ENCODE peak calls at places on chromosomes 4 and X, in seven cellular contexts. Z is stimulated activated CD4-positive, alpha-beta T cell treated with anti-CD3 and anti-CD28 coated beads, Interleukin-12 subunit alpha, Interleukin-12 subunit beta, amount 100 ng/mL, for 48 hours; R is AG04449; E is T-helper 22 cell; Q is central memory CD4-positive, alpha-beta T cell; F is heart right ventricle; G is NCI-H1092. J is an unnamed sample.

GRCh38 chrX:131187234-131187633 is 101.9 kb downstream of the IGSF1 start:
- DNase-seq in G (no peak), Q (no peak), Z (no peak), F (no peak), R (no peak), E (no peak), J (no peak)

GRCh38 chr4:98672583-98673281 is 14.3 kb upstream of the TSPAN5 start:
- DNase-seq in G (no peak), Q (no peak), F (no peak), R (no peak), E (no peak), Z (no peak), J (no peak)

GRCh38 chr4:150794706-150795105 is 212.8 kb downstream of the MAB21L2 start:
- DNase-seq in F (no peak), Z (no peak), R (no peak), G (no peak), E (no peak), Q (no peak), J (no peak)

GRCh38 chr4:48360966-48361470 is 19.7 kb downstream of the SLAIN2 start:
- DNase-seq in G (no peak), Q (no peak), E (no peak), R (no peak), Z (no peak), F (no peak), J (no peak)

GRCh38 chrX:24870143-24870542 is 145.6 kb downstream of the ARX start:
- DNase-seq in Z (no peak), Q (no peak), E (no peak), F (no peak), R (no peak), G (no peak), J (no peak)

GRCh38 chr4:94564252-94564651 is 112.5 kb downstream of the PDLIM5 start:
- DNase-seq in R (no peak), G (no peak), F (no peak), Q (no peak), E (no peak), Z (no peak), J (no peak)

GRCh38 chr4:159547645-159548308 is 444.9 kb downstream of the RAPGEF2 start:
- DNase-seq in R (no peak), Q (no peak), Z (no peak), E (no peak), F (no peak), G (no peak), J (peak)

GRCh38 chr4:5711479-5712184 is 631 bp downstream of the EVC start:
- DNase-seq in F (peak), Q (no peak), Z (no peak), E (no peak), G (no peak), R (no peak), J (no peak)

GRCh38 chrX:69618803-69619202 is 2.9 kb downstream of the EDA start:
- DNase-seq in Z (no peak), E (no peak), Q (no peak), G (no peak), F (no peak), R (no peak), J (peak)

GRCh38 chrX:15269618-15270521 is at the start of gene ASB9:
- DNase-seq in E (no peak), Z (no peak), F (no peak), Q (peak), G (no peak), R (peak), J (no peak)

J was measured in G401.